ENCODE peak calls at places on chromosomes 7 and 10, in four cellular contexts. U is astrocyte, C is breast epithelium, Q is lower lobe of right lung. K is an unnamed sample.

GRCh38 chr7:39950473-39951155 is 558 bp downstream of the CDK13 start:
- DNase-seq in C (peak; percentile 60), U (peak; percentile 22), Q (peak; percentile 79), K (peak; percentile 78)

GRCh38 chr10:30219977-30220751 is 128.9 kb downstream of the MTPAP start:
- DNase-seq in U (peak; percentile 25), Q (peak; percentile 47), C (no peak), K (peak; percentile 69)

GRCh38 chr10:63628526-63629362 is 107.5 kb downstream of the REEP3 start:
- DNase-seq in C (no peak), Q (peak; percentile 65), U (peak; percentile 29), K (peak; percentile 55)

GRCh38 chr7:44964831-44965440 is 13.9 kb downstream of the MYO1G start:
- DNase-seq in U (no peak), C (peak; percentile 43), Q (no peak), K (no peak)

GRCh38 chr7:129091484-129092002 is 36.6 kb upstream of the TNPO3 start:
- DNase-seq in Q (peak; percentile 86), U (peak; percentile 12), C (peak; percentile 80), K (peak; percentile 91)

GRCh38 chr10:47388879-47389278 is 4.8 kb upstream of the ZNF488 start:
- DNase-seq in Q (no peak), C (no peak), U (no peak), K (no peak)

GRCh38 chr7:5497158-5498103 is 73.8 kb upstream of the TNRC18 start:
- DNase-seq in Q (no peak), U (no peak), C (no peak), K (peak; percentile 87)

GRCh38 chr7:17233643-17234397 is 64.6 kb upstream of the AHR start:
- DNase-seq in Q (no peak), U (no peak), C (no peak), K (no peak)

GRCh38 chr7:117202511-117202910 is 120.3 kb downstream of the WNT2 start:
- DNase-seq in Q (no peak), U (no peak), C (no peak), K (peak; percentile 63)

GRCh38 chr10:17453377-17454091 is 861 bp downstream of the ST8SIA6 start:
- DNase-seq in C (peak; percentile 64), U (peak; percentile 31), Q (peak; percentile 64), K (peak; percentile 95)

GRCh38 chr10:44983895-44984278 is 5.3 kb upstream of the DEPP1 start:
- DNase-seq in C (no peak), Q (no peak), U (no peak), K (no peak)

GRCh38 chr10:44988957-44989620 is 10.5 kb upstream of the DEPP1 start:
- DNase-seq in Q (no peak), U (no peak), C (no peak), K (no peak)

GRCh38 chr10:44984671-44985101 is 6.1 kb upstream of the DEPP1 start:
- DNase-seq in C (no peak), Q (no peak), U (no peak), K (no peak)

GRCh38 chr10:44985175-44985681 is 6.6 kb upstream of the DEPP1 start:
- DNase-seq in Q (no peak), C (no peak), U (no peak), K (no peak)

GRCh38 chr10:44986670-44987069 is 8.1 kb upstream of the DEPP1 start:
- DNase-seq in U (peak; percentile 73), Q (no peak), C (no peak), K (peak; percentile 47)
- H3K27ac ChIP-seq in U (no peak overlapping the region), Q (peak overlapping the region; percentile 72), C (peak overlapping the region; percentile 95), K (no peak overlapping the region)

DNA sequence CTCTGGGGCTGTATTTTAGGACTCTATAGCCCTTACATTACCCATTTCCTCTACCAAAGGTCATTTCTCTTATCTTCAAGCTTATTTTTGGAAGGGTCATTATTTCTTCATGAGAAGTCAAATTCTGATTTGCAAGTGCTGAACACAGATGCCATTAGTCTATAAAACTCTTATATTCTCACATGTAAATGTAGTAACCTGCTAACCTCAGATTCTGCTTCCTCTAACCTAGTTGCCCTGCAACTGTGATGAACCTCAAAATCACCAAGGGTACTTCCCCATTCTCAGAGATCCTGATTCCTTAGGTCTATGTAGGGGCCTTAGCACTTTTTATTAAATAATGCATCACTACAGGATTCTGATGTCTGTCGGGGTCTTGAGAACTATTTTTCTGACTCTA is 6.3 kb downstream of the FAS start:
- DNase-seq in U (no peak), C (no peak), Q (no peak), K (no peak)
- H3K4me1 ChIP-seq in U (peaks cover 17% of the 10 kb centered on the region), C (peaks cover 4% of the 10 kb centered on the region), Q (peaks cover 66% of the 10 kb centered on the region), K (peaks cover 42% of the 10 kb centered on the region)

GRCh38 chr10:132788831-132789219 is 2.9 kb upstream of the NKX6-2 start:
- DNase-seq in C (no peak), U (no peak), Q (no peak), K (peak; percentile 92)
- H3K27ac ChIP-seq in C (no peak overlapping the region), U (no peak overlapping the region), Q (no peak overlapping the region), K (no peak overlapping the region)

DNA sequence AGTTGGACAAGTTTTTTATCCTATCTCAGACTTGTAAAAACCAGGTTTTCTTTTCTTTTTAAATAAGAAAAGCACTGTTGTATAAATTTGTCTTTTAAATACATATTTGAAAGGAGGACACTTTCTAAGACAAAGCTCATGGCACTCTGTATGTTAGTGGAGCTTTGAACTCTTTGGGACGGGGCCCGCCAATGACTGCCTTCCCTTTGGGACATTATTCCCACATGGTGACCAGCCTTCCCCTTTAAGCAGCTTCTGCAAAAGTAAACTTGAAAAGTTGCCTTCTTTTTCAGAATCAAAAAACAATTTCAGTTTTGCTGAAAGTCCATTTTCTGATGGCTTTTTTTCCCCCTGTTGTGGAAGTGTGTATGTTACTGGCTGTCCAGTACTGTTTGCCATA is 1.8 kb downstream of the CUX1 start:
- DNase-seq in C (no peak), U (no peak), Q (no peak), K (no peak)
- H3K4me1 ChIP-seq in C (no peaks in the 10 kb centered on the region), U (peaks cover 9% of the 10 kb centered on the region), Q (peaks cover 44% of the 10 kb centered on the region), K (peaks cover 24% of the 10 kb centered on the region)

DNA sequence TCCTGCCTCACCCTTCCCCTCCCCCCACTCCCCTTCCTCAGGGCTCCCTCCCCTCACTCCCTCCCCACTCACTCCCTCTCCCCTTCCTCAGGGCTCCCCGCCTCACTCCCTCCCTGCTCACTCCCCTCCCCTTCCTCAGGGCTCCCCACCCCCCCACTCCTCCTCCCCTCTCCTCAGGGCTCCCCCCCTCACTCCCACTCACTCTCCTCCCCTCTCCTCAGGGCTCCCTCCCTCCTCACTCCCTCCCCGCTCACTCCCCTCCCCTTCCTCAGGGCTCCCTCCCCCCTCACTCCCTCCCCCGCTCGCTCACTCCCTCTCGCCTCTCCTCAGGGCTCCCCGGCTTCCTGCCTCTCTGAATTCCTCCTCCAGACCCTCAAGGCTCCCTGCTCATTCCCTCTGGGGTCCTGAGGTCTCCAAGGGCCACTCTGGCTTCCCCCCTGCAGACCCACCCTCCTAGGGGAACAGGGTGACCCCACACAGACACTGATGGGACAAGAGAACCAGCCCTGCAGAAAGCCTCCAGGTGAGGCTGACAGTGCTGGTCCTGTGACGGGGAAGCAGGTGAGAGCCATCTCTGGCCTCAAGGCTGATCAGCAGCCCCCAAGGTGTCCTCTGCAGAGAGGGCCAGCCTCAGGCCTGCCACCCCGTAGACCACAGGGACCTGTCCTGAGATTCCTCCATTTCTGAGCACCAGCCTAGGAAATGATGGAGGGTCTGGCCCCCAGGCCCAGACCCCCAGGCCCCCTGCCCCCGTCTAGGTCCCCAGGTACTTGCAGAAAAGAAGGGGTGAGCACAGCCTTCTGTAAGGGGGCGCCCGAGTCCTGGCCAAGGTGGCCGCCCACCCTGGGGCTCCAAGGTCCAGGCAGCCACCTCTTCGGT is 47.2 kb downstream of the PWWP2B start:
- DNase-seq in Q (no peak), C (no peak), U (no peak), K (no peak)
- H3K27ac ChIP-seq in Q (no peak overlapping the region), C (no peak overlapping the region), U (no peak overlapping the region), K (no peak overlapping the region)